ENCODE peak calls at places on chromosomes 11 and 22, in seven cellular contexts. Q is K562, S is GM12878, M is HCT116, V is HepG2, D is H1, C is SK-N-SH. X is an unnamed sample.

GRCh38 chr11:111521132-111521531 is 6.6 kb downstream of the HOATZ start:
- DNase-seq in Q (no peak), V (no peak), C (no peak), M (no peak), D (no peak), S (no peak), X (no peak)

GRCh38 chr11:88320149-88320559 is 17.4 kb downstream of the CTSC start:
- DNase-seq in Q (no peak), D (no peak), M (no peak), V (no peak), S (no peak), C (no peak), X (no peak)

GRCh38 chr22:49972163-49973017 is 11.8 kb downstream of the PIM3 start:
- DNase-seq in M (no peak), Q (no peak), V (no peak), S (no peak), D (no peak), C (peak), X (no peak)

GRCh38 chr11:130850185-130850944 is 65.9 kb downstream of the SNX19 start:
- DNase-seq in D (no peak), Q (no peak), M (no peak), C (no peak), V (no peak), S (no peak), X (no peak)

GRCh38 chr11:73290536-73290935 is 17.5 kb upstream of the ARHGEF17 start:
- DNase-seq in M (no peak), V (no peak), C (no peak), S (no peak), D (no peak), Q (no peak), X (no peak)

GRCh38 chr22:32800158-32800557 is 1.3 kb upstream of the TIMP3 start:
- DNase-seq in Q (no peak), M (no peak), V (no peak), D (no peak), C (no peak), S (no peak), X (no peak)

GRCh38 chr11:134004406-134005197 is 47.8 kb upstream of the IGSF9B start:
- DNase-seq in S (no peak), M (no peak), C (no peak), V (no peak), D (no peak), Q (no peak), X (no peak)

GRCh38 chr22:43473441-43473840 is 61.6 kb downstream of the MPPED1 start:
- DNase-seq in S (no peak), Q (no peak), V (no peak), M (no peak), D (no peak), C (no peak), X (no peak)

GRCh38 chr11:95450547-95451123 is 219.6 kb upstream of the SESN3 start:
- DNase-seq in Q (peak), V (no peak), S (no peak), C (no peak), M (no peak), D (no peak), X (no peak)

GRCh38 chr11:3171931-3172560 is 6.9 kb upstream of the OSBPL5 start:
- DNase-seq in M (no peak), D (no peak), S (no peak), Q (no peak), C (no peak), V (no peak), X (no peak)

DNA sequence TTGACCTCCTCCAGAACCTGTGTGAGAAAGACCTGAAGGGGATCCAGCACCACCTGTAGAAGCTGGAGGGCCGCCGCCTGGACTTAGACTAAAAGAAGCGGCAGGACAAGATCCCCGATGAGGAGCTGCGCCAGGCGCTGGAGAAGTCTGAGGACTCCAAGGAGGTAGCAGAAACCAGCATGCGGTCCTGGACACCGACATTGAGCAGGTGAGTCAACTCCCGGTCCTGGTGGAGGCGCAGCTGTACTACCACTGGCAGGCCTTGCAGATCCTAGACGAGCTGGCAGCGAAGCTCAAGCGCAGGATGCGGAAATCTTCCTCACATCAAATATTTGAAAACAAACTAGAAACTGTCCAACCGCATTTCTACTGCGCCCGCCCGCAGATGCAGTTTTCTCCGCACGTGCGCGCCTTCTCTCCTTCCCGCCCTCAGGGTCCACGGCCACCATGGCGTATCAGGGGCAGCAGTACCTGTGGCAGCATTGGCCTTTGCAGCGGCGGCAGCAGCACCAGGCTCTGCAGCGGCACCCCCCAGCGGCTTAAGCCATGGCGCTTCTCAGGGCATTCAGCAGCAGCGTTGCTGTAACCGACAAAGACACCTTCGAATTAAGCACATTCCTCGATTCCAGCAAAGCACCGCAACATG is 10.2 kb downstream of the CLDN25 start:
- DNase-seq in V (no peak), S (no peak), C (no peak), Q (no peak), D (no peak), M (no peak), X (no peak)
- TF ChIP-seq SIN3A in V (no peak), S (no peak), C (no peak), Q (no peak), D (no peak), M (no peak), X (no peak)

GRCh38 chr11:67415501-67416304 is at the start of gene CARNS1:
- DNase-seq in M (no peak), S (no peak), C (no peak), V (no peak), Q (no peak), D (no peak), X (no peak)

GRCh38 chr11:67416416-67417335 is 1.2 kb downstream of the CARNS1 start:
- DNase-seq in D (no peak), S (no peak), Q (no peak), M (no peak), C (no peak), V (peak), X (no peak)

GRCh38 chr11:67418476-67419281 is 3.2 kb downstream of the CARNS1 start:
- DNase-seq in Q (no peak), M (no peak), D (no peak), C (no peak), S (no peak), V (no peak), X (no peak)

GRCh38 chr11:67419330-67420049 is 4.0 kb downstream of the CARNS1 start:
- DNase-seq in M (no peak), D (no peak), V (no peak), S (no peak), C (no peak), Q (no peak), X (no peak)

GRCh38 chr11:67417425-67417824 is 1.9 kb downstream of the CARNS1 start:
- DNase-seq in Q (no peak), V (no peak), D (no peak), C (no peak), M (no peak), S (no peak), X (no peak)
- H3K4me3 ChIP-seq in Q (no peak), V (no peak), D (no peak), C (no peak), M (no peak), S (no peak), X (no peak)

GRCh38 chr11:132030896-132031295 is 660.5 kb downstream of the NTM start:
- DNase-seq in M (no peak), S (no peak), Q (no peak), D (no peak), C (no peak), V (no peak), X (no peak)

GRCh38 chr11:132032555-132032954 is 662.1 kb downstream of the NTM start:
- DNase-seq in D (no peak), S (no peak), Q (no peak), C (no peak), M (no peak), V (no peak), X (no peak)

GRCh38 chr11:132026746-132027145 is 656.3 kb downstream of the NTM start:
- DNase-seq in S (no peak), D (no peak), C (no peak), Q (no peak), M (no peak), V (no peak), X (no peak)

GRCh38 chr11:132024587-132025295 is 654.3 kb downstream of the NTM start:
- DNase-seq in Q (no peak), S (peak), V (no peak), D (no peak), M (no peak), C (no peak), X (peak)

DNA sequence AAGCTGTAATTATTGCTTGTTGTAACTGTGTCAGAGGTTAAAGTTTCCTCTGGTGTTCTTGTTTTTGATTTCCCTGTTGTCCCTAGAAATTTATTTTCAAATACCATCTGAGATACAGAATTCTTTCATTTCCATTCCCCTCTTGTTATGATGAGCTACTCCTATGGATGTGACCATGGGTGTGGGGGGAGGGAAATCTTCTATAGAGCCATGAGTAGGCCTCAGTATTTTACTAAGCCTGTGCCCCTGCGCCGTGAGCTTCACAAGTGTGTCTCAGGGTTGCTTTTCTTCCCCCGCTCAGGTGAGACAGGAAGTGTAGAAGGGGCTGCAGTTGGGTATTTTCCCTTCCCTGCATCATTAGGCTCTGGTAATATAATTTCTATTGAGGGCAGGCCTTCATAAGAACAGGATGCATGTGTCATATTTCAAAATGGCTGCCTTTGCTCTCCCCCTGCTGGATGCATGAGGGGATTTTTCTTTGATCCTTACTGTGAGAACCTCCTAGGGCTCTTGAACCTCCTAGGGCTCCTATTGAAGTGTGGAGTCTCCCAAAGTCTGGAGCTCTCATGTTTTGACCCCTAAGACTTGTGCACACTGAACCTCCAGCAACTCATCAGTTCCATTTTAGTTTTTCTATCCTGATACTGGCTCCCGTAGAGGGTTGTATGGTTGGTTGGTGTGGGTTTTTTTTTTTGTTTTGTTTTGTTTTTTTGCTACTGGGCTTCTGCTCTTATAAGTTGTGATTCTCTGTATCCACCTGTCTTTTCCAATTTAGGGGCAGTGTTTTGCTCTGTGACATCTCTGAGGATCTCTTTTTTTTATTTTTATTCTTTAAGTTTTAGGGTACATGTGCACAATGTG is 658.2 kb downstream of the NTM start:
- DNase-seq in C (peak), V (peak), M (no peak), D (no peak), S (no peak), Q (peak), X (peak)
- TF ChIP-seq SIN3A in C (no peak), V (no peak), M (no peak), D (no peak), S (no peak), Q (no peak), X (no peak)

GRCh38 chr11:86741489-86742435 is 58.6 kb upstream of the PRSS23 start:
- DNase-seq in V (peak), D (no peak), C (no peak), Q (no peak), M (no peak), S (no peak), X (peak)
- H3K4me3 ChIP-seq in V (no peak), D (no peak), C (no peak), Q (no peak), M (no peak), S (no peak), X (no peak)

DNA sequence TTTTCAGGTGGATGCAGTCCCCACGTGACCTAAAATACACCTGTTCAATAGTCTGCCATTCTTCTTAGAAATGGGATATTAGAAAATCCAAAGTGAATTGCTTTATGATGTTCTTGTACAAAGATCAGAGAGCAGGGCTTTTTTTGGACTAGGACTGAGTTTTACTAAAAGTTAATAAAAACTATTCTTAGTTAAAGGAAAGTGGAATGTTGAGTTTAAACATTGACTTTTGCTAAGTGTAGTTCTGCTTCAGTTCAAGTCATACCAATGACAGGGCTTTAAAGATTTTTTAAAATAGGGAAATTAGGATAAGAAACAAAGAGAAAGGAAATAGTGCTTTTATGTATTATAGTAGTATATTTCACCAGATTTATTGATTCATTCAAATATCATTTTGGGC is at the start of gene SLC22A24:
- DNase-seq in D (no peak), S (no peak), V (no peak), C (no peak), M (no peak), Q (no peak), X (no peak)
- TF ChIP-seq SIN3A in D (no peak), S (no peak), V (no peak), C (no peak), M (no peak), Q (no peak), X (no peak)